ENCODE peak calls at places on chromosomes 12 and 14, in six cellular contexts. One of them, this sample, is unnamed.

GRCh38 chr14:56137842-56138241 is 19.6 kb downstream of the PELI2 start:
- DNase-seq in ovary: no peak
- DNase-seq in upper lobe of left lung: peak
- DNase-seq in transverse colon: no peak
- DNase-seq in tibial nerve: no peak
- DNase-seq in A549: no peak
- DNase-seq in this sample: no peak

GRCh38 chr12:124478985-124479645 is 88.3 kb downstream of the NCOR2 start:
- DNase-seq in ovary: no peak
- DNase-seq in upper lobe of left lung: peak
- DNase-seq in transverse colon: no peak
- DNase-seq in A549: peak
- DNase-seq in tibial nerve: no peak
- DNase-seq in this sample: no peak

GRCh38 chr12:108734200-108734906 is 3.0 kb upstream of the CORO1C start:
- DNase-seq in upper lobe of left lung: no peak
- DNase-seq in ovary: no peak
- DNase-seq in transverse colon: peak
- DNase-seq in A549: peak
- DNase-seq in tibial nerve: no peak
- DNase-seq in this sample: no peak

GRCh38 chr14:102125546-102125945 is 14.2 kb upstream of the WDR20 start:
- DNase-seq in upper lobe of left lung: no peak
- DNase-seq in A549: peak
- DNase-seq in ovary: no peak
- DNase-seq in transverse colon: no peak
- DNase-seq in tibial nerve: no peak
- DNase-seq in this sample: no peak

GRCh38 chr14:31320216-31320615 is 100.1 kb downstream of the HEATR5A start:
- DNase-seq in upper lobe of left lung: no peak
- DNase-seq in A549: no peak
- DNase-seq in tibial nerve: no peak
- DNase-seq in ovary: no peak
- DNase-seq in transverse colon: no peak
- DNase-seq in this sample: no peak

GRCh38 chr12:110776410-110776809 is 33.7 kb upstream of the PPP1CC start:
- DNase-seq in transverse colon: peak
- DNase-seq in A549: no peak
- DNase-seq in ovary: no peak
- DNase-seq in upper lobe of left lung: no peak
- DNase-seq in tibial nerve: no peak
- DNase-seq in this sample: no peak

GRCh38 chr14:28690029-28690683 is 76.4 kb upstream of the FOXG1 start:
- DNase-seq in tibial nerve: no peak
- DNase-seq in A549: no peak
- DNase-seq in transverse colon: no peak
- DNase-seq in ovary: no peak
- DNase-seq in upper lobe of left lung: no peak
- DNase-seq in this sample: no peak

GRCh38 chr12:22626429-22626828 is 1.5 kb downstream of the ETNK1 start:
- DNase-seq in A549: no peak
- DNase-seq in tibial nerve: no peak
- DNase-seq in upper lobe of left lung: no peak
- DNase-seq in transverse colon: no peak
- DNase-seq in ovary: no peak
- DNase-seq in this sample: no peak

GRCh38 chr12:113713156-113713555 is 241.5 kb upstream of the LHX5 start:
- DNase-seq in tibial nerve: no peak
- DNase-seq in A549: no peak
- DNase-seq in upper lobe of left lung: no peak
- DNase-seq in transverse colon: no peak
- DNase-seq in ovary: no peak
- DNase-seq in this sample: no peak

GRCh38 chr12:129558036-129558435 is 345.8 kb downstream of the TMEM132D start:
- DNase-seq in transverse colon: no peak
- DNase-seq in upper lobe of left lung: no peak
- DNase-seq in tibial nerve: no peak
- DNase-seq in A549: no peak
- DNase-seq in ovary: no peak
- DNase-seq in this sample: no peak

GRCh38 chr12:132362966-132363660 is 33.7 kb upstream of the GALNT9 start:
- DNase-seq in A549: no peak
- DNase-seq in ovary: no peak
- DNase-seq in transverse colon: no peak
- DNase-seq in tibial nerve: no peak
- DNase-seq in upper lobe of left lung: no peak
- DNase-seq in this sample: no peak

DNA sequence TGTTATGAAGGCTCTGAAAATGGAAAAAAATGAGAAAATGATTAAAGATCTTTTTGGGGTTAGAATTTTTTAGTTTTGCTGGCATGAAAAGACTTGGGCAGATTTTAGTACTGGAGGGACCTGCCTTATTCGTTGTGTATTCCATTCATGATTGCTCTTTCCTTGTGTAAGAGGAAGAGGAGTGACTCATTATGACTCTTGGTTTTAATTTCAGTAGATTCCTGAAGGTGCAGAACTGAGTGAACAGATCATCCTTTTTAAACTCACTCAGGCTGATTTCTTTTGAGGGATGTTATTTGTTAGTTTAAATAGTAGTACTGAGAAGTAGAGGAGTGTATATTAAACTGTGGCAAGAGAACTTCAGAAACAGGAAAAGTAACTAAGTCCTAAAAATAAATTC is 41.6 kb downstream of the AKAP6 start:
- DNase-seq in tibial nerve: no peak
- DNase-seq in ovary: no peak
- DNase-seq in upper lobe of left lung: no peak
- DNase-seq in A549: peak
- DNase-seq in transverse colon: no peak
- DNase-seq in this sample: no peak
- TF ChIP-seq EP300 in tibial nerve: no peak
- TF ChIP-seq EP300 in ovary: no peak
- TF ChIP-seq EP300 in upper lobe of left lung: no peak
- TF ChIP-seq EP300 in A549: no peak
- TF ChIP-seq EP300 in transverse colon: no peak
- TF ChIP-seq EP300 in this sample: no peak

GRCh38 chr12:64320611-64321010 is 69.9 kb downstream of the C12orf56 start:
- DNase-seq in A549: no peak
- DNase-seq in transverse colon: no peak
- DNase-seq in upper lobe of left lung: no peak
- DNase-seq in tibial nerve: no peak
- DNase-seq in ovary: no peak
- DNase-seq in this sample: no peak

GRCh38 chr12:64323006-64323405 is 67.6 kb downstream of the C12orf56 start:
- DNase-seq in upper lobe of left lung: no peak
- DNase-seq in A549: no peak
- DNase-seq in ovary: no peak
- DNase-seq in tibial nerve: no peak
- DNase-seq in transverse colon: no peak
- DNase-seq in this sample: no peak

GRCh38 chr12:64323476-64324225 is 66.9 kb downstream of the C12orf56 start:
- DNase-seq in A549: peak
- DNase-seq in ovary: no peak
- DNase-seq in upper lobe of left lung: no peak
- DNase-seq in transverse colon: no peak
- DNase-seq in tibial nerve: no peak
- DNase-seq in this sample: no peak

GRCh38 chr12:64318605-64319004 is 72.0 kb downstream of the C12orf56 start:
- DNase-seq in upper lobe of left lung: no peak
- DNase-seq in ovary: no peak
- DNase-seq in transverse colon: no peak
- DNase-seq in A549: peak
- DNase-seq in tibial nerve: no peak
- DNase-seq in this sample: no peak
- TF ChIP-seq EP300 in upper lobe of left lung: no peak
- TF ChIP-seq EP300 in ovary: no peak
- TF ChIP-seq EP300 in transverse colon: no peak
- TF ChIP-seq EP300 in A549: no peak
- TF ChIP-seq EP300 in tibial nerve: no peak
- TF ChIP-seq EP300 in this sample: no peak

GRCh38 chr14:76320975-76321374 is 55.0 kb upstream of the ESRRB start:
- DNase-seq in ovary: no peak
- DNase-seq in tibial nerve: no peak
- DNase-seq in upper lobe of left lung: no peak
- DNase-seq in transverse colon: no peak
- DNase-seq in A549: no peak
- DNase-seq in this sample: no peak

GRCh38 chr14:76324133-76324532 is 51.8 kb upstream of the ESRRB start:
- DNase-seq in A549: no peak
- DNase-seq in ovary: no peak
- DNase-seq in upper lobe of left lung: no peak
- DNase-seq in transverse colon: no peak
- DNase-seq in tibial nerve: no peak
- DNase-seq in this sample: no peak

GRCh38 chr14:76322594-76323220 is 53.2 kb upstream of the ESRRB start:
- DNase-seq in transverse colon: no peak
- DNase-seq in tibial nerve: no peak
- DNase-seq in upper lobe of left lung: no peak
- DNase-seq in ovary: no peak
- DNase-seq in A549: no peak
- DNase-seq in this sample: no peak

GRCh38 chr14:76323331-76324050 is 52.4 kb upstream of the ESRRB start:
- DNase-seq in tibial nerve: no peak
- DNase-seq in A549: no peak
- DNase-seq in ovary: no peak
- DNase-seq in upper lobe of left lung: no peak
- DNase-seq in transverse colon: no peak
- DNase-seq in this sample: no peak

DNA sequence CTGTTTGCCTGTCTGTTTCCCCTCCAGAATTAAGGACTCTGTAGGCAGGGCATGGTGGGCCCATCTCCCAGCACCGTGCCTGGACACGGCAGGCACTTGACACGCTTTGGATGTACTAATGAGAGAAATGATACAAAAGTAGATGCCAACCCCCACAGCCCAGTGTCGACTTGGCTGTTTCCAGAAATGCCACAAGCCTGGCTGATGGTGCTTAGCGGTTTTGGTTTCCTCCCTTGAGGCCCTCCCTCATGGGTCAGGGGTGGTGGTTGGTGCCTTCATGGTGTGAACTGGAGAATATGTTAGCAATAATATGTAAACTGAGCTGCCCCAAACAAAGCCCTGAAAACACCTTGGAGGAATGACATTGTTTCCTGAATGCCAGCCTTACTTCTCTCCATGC is 55.5 kb upstream of the ESRRB start:
- DNase-seq in transverse colon: no peak
- DNase-seq in ovary: no peak
- DNase-seq in tibial nerve: no peak
- DNase-seq in upper lobe of left lung: no peak
- DNase-seq in A549: no peak
- DNase-seq in this sample: no peak
- TF ChIP-seq EP300 in transverse colon: no peak
- TF ChIP-seq EP300 in ovary: no peak
- TF ChIP-seq EP300 in tibial nerve: no peak
- TF ChIP-seq EP300 in upper lobe of left lung: no peak
- TF ChIP-seq EP300 in A549: no peak
- TF ChIP-seq EP300 in this sample: no peak

GRCh38 chr12:39795481-39795880 is 175.9 kb upstream of the ABCD2 start:
- DNase-seq in upper lobe of left lung: no peak
- DNase-seq in tibial nerve: no peak
- DNase-seq in transverse colon: no peak
- DNase-seq in ovary: no peak
- DNase-seq in A549: no peak
- DNase-seq in this sample: no peak
- TF ChIP-seq EP300 in upper lobe of left lung: no peak
- TF ChIP-seq EP300 in tibial nerve: no peak
- TF ChIP-seq EP300 in transverse colon: no peak
- TF ChIP-seq EP300 in ovary: no peak
- TF ChIP-seq EP300 in A549: no peak
- TF ChIP-seq EP300 in this sample: no peak